ENCODE peak calls at places on chromosomes 5 and 9, in eight cellular contexts. One of them, this sample, is unnamed.
A peak's percentile ranks its signal among the peaks of the same experiment; 100 is the strongest.

GRCh38 chr9:69885474-69885929 is 64.9 kb downstream of the CFAP95 start:
- DNase-seq in left lung: no peak
- DNase-seq in endothelial cell: no peak
- DNase-seq in fibroblast of lung: no peak
- DNase-seq in esophagus squamous epithelium: no peak
- DNase-seq in AG09309: peak; percentile 24
- DNase-seq in IMR-90: no peak
- DNase-seq in cardiac fibroblast: peak; percentile 52
- DNase-seq in this sample: peak; percentile 55

GRCh38 chr5:143161893-143162520 is 241.5 kb downstream of the NR3C1 start:
- DNase-seq in left lung: peak; percentile 44
- DNase-seq in endothelial cell: no peak
- DNase-seq in fibroblast of lung: peak; percentile 94
- DNase-seq in esophagus squamous epithelium: no peak
- DNase-seq in AG09309: peak; percentile 86
- DNase-seq in IMR-90: peak; percentile 89
- DNase-seq in cardiac fibroblast: peak; percentile 81
- DNase-seq in this sample: peak; percentile 61

GRCh38 chr9:16386579-16387077 is 483.8 kb downstream of the BNC2 start:
- DNase-seq in left lung: no peak
- DNase-seq in endothelial cell: no peak
- DNase-seq in fibroblast of lung: no peak
- DNase-seq in esophagus squamous epithelium: no peak
- DNase-seq in AG09309: no peak
- DNase-seq in IMR-90: no peak
- DNase-seq in cardiac fibroblast: peak; percentile 45
- DNase-seq in this sample: no peak

GRCh38 chr9:128082173-128082572 is 14.1 kb downstream of the SLC25A25 start:
- DNase-seq in left lung: no peak
- DNase-seq in endothelial cell: no peak
- DNase-seq in fibroblast of lung: no peak
- DNase-seq in esophagus squamous epithelium: no peak
- DNase-seq in AG09309: no peak
- DNase-seq in IMR-90: no peak
- DNase-seq in cardiac fibroblast: no peak
- DNase-seq in this sample: peak; percentile 91

GRCh38 chr5:127867006-127867788 is 164.0 kb downstream of the CCDC192 start:
- DNase-seq in left lung: no peak
- DNase-seq in endothelial cell: no peak
- DNase-seq in fibroblast of lung: no peak
- DNase-seq in esophagus squamous epithelium: no peak
- DNase-seq in AG09309: no peak
- DNase-seq in IMR-90: no peak
- DNase-seq in cardiac fibroblast: no peak
- DNase-seq in this sample: no peak

GRCh38 chr9:121450241-121450640 is 49.4 kb downstream of the GGTA1 start:
- DNase-seq in left lung: no peak
- DNase-seq in endothelial cell: no peak
- DNase-seq in fibroblast of lung: no peak
- DNase-seq in esophagus squamous epithelium: no peak
- DNase-seq in AG09309: no peak
- DNase-seq in IMR-90: no peak
- DNase-seq in cardiac fibroblast: no peak
- DNase-seq in this sample: no peak

GRCh38 chr9:76417394-76417793 is 23.2 kb upstream of the RFK start:
- DNase-seq in left lung: no peak
- DNase-seq in endothelial cell: no peak
- DNase-seq in fibroblast of lung: no peak
- DNase-seq in esophagus squamous epithelium: no peak
- DNase-seq in AG09309: no peak
- DNase-seq in IMR-90: no peak
- DNase-seq in cardiac fibroblast: no peak
- DNase-seq in this sample: no peak

GRCh38 chr5:151739939-151740335 is 18.5 kb downstream of the ATOX1 start:
- DNase-seq in left lung: no peak
- DNase-seq in endothelial cell: no peak
- DNase-seq in fibroblast of lung: peak; percentile 81
- DNase-seq in esophagus squamous epithelium: no peak
- DNase-seq in AG09309: peak; percentile 93
- DNase-seq in IMR-90: peak; percentile 94
- DNase-seq in cardiac fibroblast: peak; percentile 90
- DNase-seq in this sample: peak; percentile 40

GRCh38 chr5:169085656-169086055 is 215.3 kb downstream of the SLIT3 start:
- DNase-seq in left lung: no peak
- DNase-seq in endothelial cell: no peak
- DNase-seq in fibroblast of lung: no peak
- DNase-seq in esophagus squamous epithelium: no peak
- DNase-seq in AG09309: no peak
- DNase-seq in IMR-90: no peak
- DNase-seq in cardiac fibroblast: no peak
- DNase-seq in this sample: peak; percentile 15

GRCh38 chr9:133581553-133582343 is 27.4 kb downstream of the FAM163B start:
- DNase-seq in left lung: no peak
- DNase-seq in endothelial cell: no peak
- DNase-seq in fibroblast of lung: peak; percentile 61
- DNase-seq in esophagus squamous epithelium: no peak
- DNase-seq in AG09309: no peak
- DNase-seq in IMR-90: peak; percentile 75
- DNase-seq in cardiac fibroblast: peak; percentile 99
- DNase-seq in this sample: peak; percentile 13

GRCh38 chr9:120265791-120266190 is 314.2 kb downstream of the CDK5RAP2 start:
- DNase-seq in left lung: no peak
- DNase-seq in endothelial cell: no peak
- DNase-seq in fibroblast of lung: no peak
- DNase-seq in esophagus squamous epithelium: no peak
- DNase-seq in AG09309: no peak
- DNase-seq in IMR-90: no peak
- DNase-seq in cardiac fibroblast: peak; percentile 8
- DNase-seq in this sample: no peak

DNA sequence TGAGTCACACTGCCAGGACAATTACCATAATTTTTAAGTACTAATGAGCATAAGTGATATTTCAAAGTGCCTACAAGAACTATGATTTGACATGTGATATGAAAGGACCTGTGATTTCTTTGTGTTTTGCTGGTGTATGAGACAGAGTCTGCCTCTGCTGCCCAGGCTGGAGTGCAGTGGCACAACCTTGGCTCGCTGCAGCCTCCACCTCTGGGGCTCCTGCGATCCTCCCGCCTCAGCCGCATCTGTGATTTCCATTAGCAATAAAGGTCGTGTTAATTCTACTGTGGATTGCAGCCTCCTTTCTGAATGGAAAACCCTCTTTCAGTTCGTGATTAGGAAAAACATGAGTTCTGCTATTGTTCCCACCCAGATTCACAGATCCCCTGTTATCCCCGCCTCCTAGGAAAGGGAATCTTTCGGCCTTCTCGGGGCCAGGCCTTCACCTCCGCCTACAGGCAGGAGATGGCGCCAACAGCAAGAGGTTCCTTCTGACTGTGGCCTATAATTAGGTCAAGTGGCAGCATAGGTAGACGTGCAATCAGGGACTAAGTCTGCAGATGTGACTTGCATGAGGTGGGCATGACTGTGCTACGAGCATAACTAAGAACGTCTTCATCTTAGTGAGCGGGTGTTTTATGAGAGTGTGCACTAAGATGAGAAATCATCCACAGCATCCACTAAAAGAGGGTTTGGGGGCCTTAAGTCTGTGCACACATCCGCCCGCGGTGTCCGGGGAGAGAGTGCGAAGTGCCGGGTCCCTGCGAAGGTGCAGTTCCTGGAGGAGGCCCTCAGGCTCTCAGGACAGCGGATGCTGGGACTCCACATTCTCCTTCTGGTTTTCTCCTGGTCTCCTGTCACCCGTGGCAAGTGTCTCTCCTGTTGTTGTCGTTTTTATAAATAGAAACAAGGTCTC is 23.1 kb downstream of the TRIM7 start:
- DNase-seq in left lung: peak; percentile 69
- DNase-seq in endothelial cell: peak; percentile 72
- DNase-seq in fibroblast of lung: peak; percentile 78
- DNase-seq in esophagus squamous epithelium: no peak
- DNase-seq in AG09309: no peak
- DNase-seq in IMR-90: peak; percentile 65
- DNase-seq in cardiac fibroblast: peak; percentile 84
- DNase-seq in this sample: peak; percentile 64
- TF ChIP-seq CTCF in left lung: peak; percentile 76
- TF ChIP-seq CTCF in endothelial cell: no peak
- TF ChIP-seq CTCF in fibroblast of lung: peak; percentile 89
- TF ChIP-seq CTCF in esophagus squamous epithelium: peak; percentile 68
- TF ChIP-seq CTCF in AG09309: peak; percentile 75
- TF ChIP-seq CTCF in IMR-90: peak; percentile 80
- TF ChIP-seq CTCF in cardiac fibroblast: peak; percentile 81
- TF ChIP-seq CTCF in this sample: peak; percentile 80

DNA sequence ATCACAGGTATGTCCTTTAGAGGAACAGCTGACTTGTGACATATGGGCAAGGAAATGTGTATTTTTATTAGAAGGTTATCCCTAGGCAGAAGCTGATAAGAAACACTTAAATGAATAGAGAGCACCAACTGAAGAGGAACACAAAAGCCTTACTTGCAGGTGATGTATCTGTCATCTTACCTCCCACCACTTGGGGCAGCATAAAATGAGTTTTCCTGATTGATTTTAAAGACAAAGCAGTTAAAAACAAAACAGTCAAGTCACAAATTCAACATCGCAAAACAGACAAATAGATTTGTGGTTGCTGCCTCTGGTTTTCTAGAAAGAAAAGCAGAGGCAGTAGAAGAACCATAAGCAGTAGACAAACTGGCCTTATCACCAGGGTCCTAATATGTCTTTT is 302.4 kb upstream of the ZNF462 start:
- DNase-seq in left lung: no peak
- DNase-seq in endothelial cell: no peak
- DNase-seq in fibroblast of lung: no peak
- DNase-seq in esophagus squamous epithelium: no peak
- DNase-seq in AG09309: no peak
- DNase-seq in IMR-90: no peak
- DNase-seq in cardiac fibroblast: no peak
- DNase-seq in this sample: no peak
- TF ChIP-seq CTCF in left lung: no peak
- TF ChIP-seq CTCF in endothelial cell: peak; percentile 57
- TF ChIP-seq CTCF in fibroblast of lung: peak; percentile 6
- TF ChIP-seq CTCF in esophagus squamous epithelium: no peak
- TF ChIP-seq CTCF in AG09309: no peak
- TF ChIP-seq CTCF in IMR-90: no peak
- TF ChIP-seq CTCF in cardiac fibroblast: no peak
- TF ChIP-seq CTCF in this sample: peak; percentile 12

DNA sequence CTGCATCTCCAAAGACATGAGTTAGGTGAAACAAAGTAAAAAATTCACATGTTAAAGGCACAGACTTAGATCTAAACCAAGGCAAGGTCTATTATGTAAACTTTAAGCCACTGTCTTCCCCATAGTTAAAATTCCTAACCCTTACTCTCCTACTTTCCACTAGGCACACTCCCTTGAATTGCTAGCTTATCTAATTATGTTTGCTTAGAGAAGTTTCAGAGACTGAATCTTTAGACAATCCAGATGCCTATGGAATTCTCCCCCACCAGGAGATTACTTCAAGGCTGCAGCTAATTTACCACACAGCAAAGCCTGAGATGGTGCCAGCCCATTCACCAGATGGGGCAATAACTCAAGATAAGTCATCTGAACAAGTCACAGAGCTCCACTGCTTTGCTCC is 803.1 kb upstream of the COX7C start:
- DNase-seq in left lung: no peak
- DNase-seq in endothelial cell: no peak
- DNase-seq in fibroblast of lung: no peak
- DNase-seq in esophagus squamous epithelium: no peak
- DNase-seq in AG09309: no peak
- DNase-seq in IMR-90: no peak
- DNase-seq in cardiac fibroblast: no peak
- DNase-seq in this sample: no peak
- TF ChIP-seq CTCF in left lung: no peak
- TF ChIP-seq CTCF in endothelial cell: no peak
- TF ChIP-seq CTCF in fibroblast of lung: no peak
- TF ChIP-seq CTCF in esophagus squamous epithelium: no peak
- TF ChIP-seq CTCF in AG09309: no peak
- TF ChIP-seq CTCF in IMR-90: no peak
- TF ChIP-seq CTCF in cardiac fibroblast: no peak
- TF ChIP-seq CTCF in this sample: no peak

GRCh38 chr9:96148634-96149138 is 153.3 kb downstream of the HSD17B3 start:
- DNase-seq in left lung: no peak
- DNase-seq in endothelial cell: no peak
- DNase-seq in fibroblast of lung: peak; percentile 36
- DNase-seq in esophagus squamous epithelium: no peak
- DNase-seq in AG09309: no peak
- DNase-seq in IMR-90: no peak
- DNase-seq in cardiac fibroblast: no peak
- DNase-seq in this sample: no peak
- TF ChIP-seq CTCF in left lung: no peak
- TF ChIP-seq CTCF in endothelial cell: no peak
- TF ChIP-seq CTCF in fibroblast of lung: no peak
- TF ChIP-seq CTCF in esophagus squamous epithelium: no peak
- TF ChIP-seq CTCF in AG09309: no peak
- TF ChIP-seq CTCF in IMR-90: no peak
- TF ChIP-seq CTCF in cardiac fibroblast: no peak
- TF ChIP-seq CTCF in this sample: no peak

GRCh38 chr5:160968480-160968879 is 116.5 kb upstream of the ATP10B start:
- DNase-seq in left lung: no peak
- DNase-seq in endothelial cell: no peak
- DNase-seq in fibroblast of lung: no peak
- DNase-seq in esophagus squamous epithelium: no peak
- DNase-seq in AG09309: no peak
- DNase-seq in IMR-90: no peak
- DNase-seq in cardiac fibroblast: no peak
- DNase-seq in this sample: peak; percentile 36

GRCh38 chr5:160970605-160971191 is 118.7 kb upstream of the ATP10B start:
- DNase-seq in left lung: no peak
- DNase-seq in endothelial cell: no peak
- DNase-seq in fibroblast of lung: peak; percentile 1
- DNase-seq in esophagus squamous epithelium: no peak
- DNase-seq in AG09309: no peak
- DNase-seq in IMR-90: no peak
- DNase-seq in cardiac fibroblast: no peak
- DNase-seq in this sample: peak; percentile 55
- TF ChIP-seq CTCF in left lung: no peak
- TF ChIP-seq CTCF in endothelial cell: peak; percentile 55
- TF ChIP-seq CTCF in fibroblast of lung: no peak
- TF ChIP-seq CTCF in esophagus squamous epithelium: no peak
- TF ChIP-seq CTCF in AG09309: peak; percentile 5
- TF ChIP-seq CTCF in IMR-90: no peak
- TF ChIP-seq CTCF in cardiac fibroblast: no peak
- TF ChIP-seq CTCF in this sample: peak; percentile 40

GRCh38 chr9:132232522-132232921 is 70.7 kb downstream of the NTNG2 start:
- DNase-seq in left lung: no peak
- DNase-seq in endothelial cell: no peak
- DNase-seq in fibroblast of lung: no peak
- DNase-seq in esophagus squamous epithelium: no peak
- DNase-seq in AG09309: no peak
- DNase-seq in IMR-90: no peak
- DNase-seq in cardiac fibroblast: no peak
- DNase-seq in this sample: no peak
- TF ChIP-seq CTCF in left lung: no peak
- TF ChIP-seq CTCF in endothelial cell: no peak
- TF ChIP-seq CTCF in fibroblast of lung: no peak
- TF ChIP-seq CTCF in esophagus squamous epithelium: no peak
- TF ChIP-seq CTCF in AG09309: no peak
- TF ChIP-seq CTCF in IMR-90: no peak
- TF ChIP-seq CTCF in cardiac fibroblast: no peak
- TF ChIP-seq CTCF in this sample: no peak